ENCODE peak calls at places on chromosomes 5 and 9, in eight cellular contexts. J is pancreas, Z is Caco-2, X is esophagus muscularis mucosa, R is Peyer's patch, Y is GM23248, I is uterus, Q is fibroblast of lung. D is an unnamed sample. For H3K9me3, the result is how much of the 10 kb centered on the place peaks cover.

GRCh38 chr5:18314192-18314778 is 680.0 kb downstream of the TAF11L14 start:
- DNase-seq in J (no peak), Z (peak), X (no peak), R (no peak), Y (peak), I (no peak), Q (peak), D (peak)

GRCh38 chr5:15539951-15540350 is 40.0 kb downstream of the FBXL7 start:
- DNase-seq in J (no peak), Z (no peak), X (no peak), R (no peak), Y (peak), I (no peak), Q (peak), D (no peak)

GRCh38 chr5:32790411-32790951 is 79.4 kb downstream of the NPR3 start:
- DNase-seq in J (no peak), Z (no peak), X (no peak), R (no peak), Y (peak), I (no peak), Q (peak), D (no peak)

GRCh38 chr9:71819115-71819739 is 50.9 kb upstream of the CEMIP2 start:
- DNase-seq in J (no peak), Z (peak), X (no peak), R (no peak), Y (peak), I (peak), Q (peak), D (peak)

GRCh38 chr9:89597711-89598707 is 6.8 kb upstream of the GADD45G start:
- DNase-seq in J (no peak), Z (peak), X (no peak), R (no peak), Y (peak), I (peak), Q (peak), D (peak)

GRCh38 chr5:172768573-172769323 is 2.2 kb downstream of the DUSP1 start:
- DNase-seq in J (no peak), Z (no peak), X (no peak), R (no peak), Y (peak), I (peak), Q (peak), D (no peak)

GRCh38 chr9:135098400-135099105 is 11.1 kb downstream of the OLFM1 start:
- DNase-seq in J (peak), Z (peak), X (no peak), R (no peak), Y (peak), I (no peak), Q (no peak), D (peak)

GRCh38 chr9:133759146-133759900 is 21.2 kb upstream of the SARDH start:
- DNase-seq in J (peak), Z (no peak), X (no peak), R (peak), Y (no peak), I (no peak), Q (no peak), D (no peak)

GRCh38 chr5:179314606-179315355 is 30.5 kb downstream of the ADAMTS2 start:
- DNase-seq in J (peak), Z (no peak), X (no peak), R (peak), Y (peak), I (no peak), Q (no peak), D (no peak)

GRCh38 chr5:131765261-131765660 is 31.6 kb downstream of the FNIP1 start:
- DNase-seq in J (no peak), Z (no peak), X (no peak), R (no peak), Y (no peak), I (no peak), Q (no peak), D (no peak)

GRCh38 chr5:131766689-131767088 is 30.1 kb downstream of the FNIP1 start:
- DNase-seq in J (no peak), Z (no peak), X (no peak), R (no peak), Y (no peak), I (no peak), Q (no peak), D (no peak)

GRCh38 chr5:131760793-131761192 is 36.0 kb downstream of the FNIP1 start:
- DNase-seq in J (no peak), Z (no peak), X (no peak), R (no peak), Y (no peak), I (no peak), Q (no peak), D (no peak)

GRCh38 chr5:131767891-131768290 is 28.9 kb downstream of the FNIP1 start:
- DNase-seq in J (no peak), Z (no peak), X (no peak), R (no peak), Y (no peak), I (no peak), Q (no peak), D (no peak)

DNA sequence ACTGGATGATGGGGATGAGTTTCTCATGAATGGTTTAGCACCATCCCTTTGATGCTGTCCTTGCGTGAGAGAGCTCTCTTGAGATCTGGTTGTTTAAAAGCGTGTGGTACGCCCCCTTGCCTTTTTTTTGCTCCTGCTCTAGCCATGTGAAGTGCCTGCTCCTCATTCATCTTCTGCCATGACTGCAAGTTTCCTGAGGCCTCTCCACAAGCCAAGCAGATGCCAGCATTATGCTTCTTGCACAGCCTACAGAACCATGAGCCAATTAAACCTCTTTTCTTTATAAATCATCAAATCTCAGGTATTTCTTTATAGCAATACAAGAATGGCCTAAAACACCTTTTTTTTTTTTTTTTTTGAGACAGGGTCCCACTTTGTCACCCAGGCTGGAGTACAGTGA is 32.8 kb downstream of the FNIP1 start:
- DNase-seq in J (no peak), Z (no peak), X (no peak), R (no peak), Y (no peak), I (no peak), Q (no peak), D (no peak)
- H3K9me3 ChIP-seq in J (under half), Z (under half), X (under half), R (under half), Y (under half), I (under half), Q (under half), D (under half)

DNA sequence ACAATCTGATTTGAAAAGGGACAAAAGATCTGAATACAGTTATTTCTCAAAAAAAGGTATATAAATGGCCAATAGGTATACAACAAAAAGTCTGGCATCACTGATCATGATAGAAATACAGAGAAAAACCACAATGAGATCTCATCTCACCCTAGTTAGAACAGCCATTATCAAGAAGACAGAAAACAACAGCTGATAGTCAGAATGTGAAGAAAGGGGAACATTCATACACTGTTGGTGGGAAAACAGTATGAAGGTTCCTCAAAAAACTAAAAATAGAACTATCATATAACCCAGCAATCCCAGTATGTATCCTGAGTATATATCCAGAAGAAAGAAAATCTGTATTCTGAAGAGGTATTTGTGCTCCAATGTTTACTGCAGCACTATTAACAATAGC is 75.7 kb upstream of the OR2K2 start:
- DNase-seq in J (no peak), Z (no peak), X (no peak), R (no peak), Y (no peak), I (no peak), Q (no peak), D (no peak)
- H3K9me3 ChIP-seq in J (under half), Z (under half), X (under half), R (under half), Y (under half), I (under half), Q (under half), D (under half)

GRCh38 chr5:132827943-132828673 is 2.3 kb downstream of the SHROOM1 start:
- DNase-seq in J (no peak), Z (no peak), X (no peak), R (no peak), Y (no peak), I (no peak), Q (no peak), D (no peak)
- H3K9me3 ChIP-seq in J (under half), Z (under half), X (under half), R (under half), Y (under half), I (under half), Q (under half), D (under half)

GRCh38 chr9:137807721-137808703 is 69.6 kb upstream of the CACNA1B start:
- DNase-seq in J (no peak), Z (no peak), X (no peak), R (no peak), Y (no peak), I (no peak), Q (no peak), D (no peak)
- H3K9me3 ChIP-seq in J (under half), Z (under half), X (under half), R (under half), Y (under half), I (under half), Q (under half), D (under half)

GRCh38 chr5:133406632-133407276 is 205.6 kb downstream of the FSTL4 start:
- DNase-seq in J (no peak), Z (no peak), X (no peak), R (no peak), Y (no peak), I (no peak), Q (peak), D (no peak)
- H3K9me3 ChIP-seq in J (under half), Z (under half), X (under half), R (under half), Y (under half), I (under half), Q (under half), D (under half)

DNA sequence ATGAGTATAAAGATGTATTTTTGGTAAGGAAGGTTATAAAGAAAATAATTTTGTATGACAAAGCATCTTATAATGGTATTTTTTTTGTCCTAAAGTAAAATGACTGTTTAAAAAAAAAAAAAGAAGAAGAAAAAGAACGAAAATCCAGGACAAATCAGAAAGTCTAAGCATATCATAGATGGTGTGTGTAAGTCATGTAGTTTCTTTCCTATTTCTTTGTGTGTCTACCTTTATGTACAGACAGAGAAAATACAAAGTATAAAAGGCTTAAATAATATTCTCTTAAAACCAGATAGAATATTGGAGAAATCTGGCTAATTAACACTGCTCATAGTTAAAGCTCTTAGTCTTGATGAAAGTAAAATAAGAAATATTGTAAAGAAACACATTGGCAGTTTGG is 7.7 kb downstream of the RIGI start:
- DNase-seq in J (no peak), Z (no peak), X (no peak), R (no peak), Y (no peak), I (no peak), Q (no peak), D (no peak)
- H3K9me3 ChIP-seq in J (under half), Z (under half), X (under half), R (under half), Y (under half), I (under half), Q (under half), D (under half)